ENCODE peak calls at places on chromosomes 6 and 20, in eight cellular contexts. One of them, this sample, is unnamed. For H3K36me3, the result is how much of the 10 kb centered on the place peaks cover.

GRCh38 chr20:37102571-37102970 is 6.8 kb upstream of the RBL1 start:
- DNase-seq in sigmoid colon: no peak
- DNase-seq in brain microvascular endothelial cell: no peak
- DNase-seq in left ventricle myocardium inferior: no peak
- DNase-seq in naive thymus-derived CD4-positive, alpha-beta T cell: no peak
- DNase-seq in uterus: no peak
- DNase-seq in endodermal cell: no peak
- DNase-seq in fibroblast of lung: no peak
- DNase-seq in this sample: no peak

GRCh38 chr6:25446815-25447569 is 167.8 kb downstream of the CARMIL1 start:
- DNase-seq in sigmoid colon: no peak
- DNase-seq in brain microvascular endothelial cell: no peak
- DNase-seq in left ventricle myocardium inferior: no peak
- DNase-seq in naive thymus-derived CD4-positive, alpha-beta T cell: no peak
- DNase-seq in uterus: no peak
- DNase-seq in endodermal cell: no peak
- DNase-seq in fibroblast of lung: no peak
- DNase-seq in this sample: peak

GRCh38 chr6:41315203-41315602 is 20.2 kb upstream of the NCR2 start:
- DNase-seq in sigmoid colon: no peak
- DNase-seq in brain microvascular endothelial cell: no peak
- DNase-seq in left ventricle myocardium inferior: no peak
- DNase-seq in naive thymus-derived CD4-positive, alpha-beta T cell: no peak
- DNase-seq in uterus: no peak
- DNase-seq in endodermal cell: no peak
- DNase-seq in fibroblast of lung: no peak
- DNase-seq in this sample: no peak

GRCh38 chr6:37283786-37284185 is 25.8 kb upstream of the TMEM217 start:
- DNase-seq in sigmoid colon: peak
- DNase-seq in brain microvascular endothelial cell: no peak
- DNase-seq in left ventricle myocardium inferior: peak
- DNase-seq in naive thymus-derived CD4-positive, alpha-beta T cell: no peak
- DNase-seq in uterus: peak
- DNase-seq in endodermal cell: no peak
- DNase-seq in fibroblast of lung: peak
- DNase-seq in this sample: no peak

GRCh38 chr6:40881501-40881900 is 157.5 kb downstream of the UNC5CL start:
- DNase-seq in sigmoid colon: no peak
- DNase-seq in brain microvascular endothelial cell: no peak
- DNase-seq in left ventricle myocardium inferior: no peak
- DNase-seq in naive thymus-derived CD4-positive, alpha-beta T cell: no peak
- DNase-seq in uterus: no peak
- DNase-seq in endodermal cell: no peak
- DNase-seq in fibroblast of lung: no peak
- DNase-seq in this sample: no peak

GRCh38 chr6:155132617-155133016 is 131.2 kb upstream of the CLDN20 start:
- DNase-seq in sigmoid colon: no peak
- DNase-seq in brain microvascular endothelial cell: no peak
- DNase-seq in left ventricle myocardium inferior: no peak
- DNase-seq in naive thymus-derived CD4-positive, alpha-beta T cell: no peak
- DNase-seq in uterus: no peak
- DNase-seq in endodermal cell: no peak
- DNase-seq in fibroblast of lung: no peak
- DNase-seq in this sample: no peak

GRCh38 chr6:156564128-156564806 is 212.9 kb upstream of the ARID1B start:
- DNase-seq in sigmoid colon: peak
- DNase-seq in brain microvascular endothelial cell: peak
- DNase-seq in left ventricle myocardium inferior: peak
- DNase-seq in naive thymus-derived CD4-positive, alpha-beta T cell: peak
- DNase-seq in uterus: peak
- DNase-seq in endodermal cell: peak
- DNase-seq in fibroblast of lung: peak
- DNase-seq in this sample: peak

GRCh38 chr6:28134015-28134414 is 7.7 kb upstream of the ZKSCAN8 start:
- DNase-seq in sigmoid colon: no peak
- DNase-seq in brain microvascular endothelial cell: peak
- DNase-seq in left ventricle myocardium inferior: no peak
- DNase-seq in naive thymus-derived CD4-positive, alpha-beta T cell: peak
- DNase-seq in uterus: no peak
- DNase-seq in endodermal cell: peak
- DNase-seq in fibroblast of lung: peak
- DNase-seq in this sample: peak

GRCh38 chr6:47203266-47203967 is 106.3 kb downstream of the TNFRSF21 start:
- DNase-seq in sigmoid colon: no peak
- DNase-seq in brain microvascular endothelial cell: no peak
- DNase-seq in left ventricle myocardium inferior: no peak
- DNase-seq in naive thymus-derived CD4-positive, alpha-beta T cell: peak
- DNase-seq in uterus: no peak
- DNase-seq in endodermal cell: no peak
- DNase-seq in fibroblast of lung: no peak
- DNase-seq in this sample: no peak

GRCh38 chr6:163187606-163188005 is 226.9 kb upstream of the QKI start:
- DNase-seq in sigmoid colon: no peak
- DNase-seq in brain microvascular endothelial cell: no peak
- DNase-seq in left ventricle myocardium inferior: no peak
- DNase-seq in naive thymus-derived CD4-positive, alpha-beta T cell: no peak
- DNase-seq in uterus: no peak
- DNase-seq in endodermal cell: no peak
- DNase-seq in fibroblast of lung: no peak
- DNase-seq in this sample: no peak

GRCh38 chr20:61556116-61556515 is 304.1 kb downstream of the CDH4 start:
- DNase-seq in sigmoid colon: no peak
- DNase-seq in brain microvascular endothelial cell: peak
- DNase-seq in left ventricle myocardium inferior: no peak
- DNase-seq in naive thymus-derived CD4-positive, alpha-beta T cell: no peak
- DNase-seq in uterus: no peak
- DNase-seq in endodermal cell: no peak
- DNase-seq in fibroblast of lung: peak
- DNase-seq in this sample: peak

DNA sequence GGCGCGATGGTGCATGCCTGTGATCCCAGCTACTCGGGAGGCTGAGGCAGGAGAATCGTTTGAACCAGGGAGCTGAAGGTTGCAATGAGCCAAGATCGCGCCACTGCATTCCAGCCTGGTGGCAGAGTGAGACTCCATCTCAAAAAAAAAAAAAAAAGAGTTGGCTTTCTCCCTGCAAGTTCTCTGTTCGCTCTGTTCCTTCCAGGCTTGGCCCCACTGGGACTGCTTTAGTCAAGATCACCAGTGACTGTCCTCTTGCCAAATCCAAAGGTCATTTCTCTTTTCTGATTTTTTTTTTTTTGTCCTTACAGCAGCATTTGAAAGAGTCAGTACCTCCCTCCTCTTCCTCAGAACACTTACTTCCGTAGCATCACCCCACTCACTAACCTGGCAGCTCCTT is 10.8 kb upstream of the GNRH2 start:
- DNase-seq in sigmoid colon: no peak
- DNase-seq in brain microvascular endothelial cell: no peak
- DNase-seq in left ventricle myocardium inferior: no peak
- DNase-seq in naive thymus-derived CD4-positive, alpha-beta T cell: no peak
- DNase-seq in uterus: no peak
- DNase-seq in endodermal cell: no peak
- DNase-seq in fibroblast of lung: no peak
- DNase-seq in this sample: no peak
- H3K36me3 ChIP-seq in sigmoid colon: under half
- H3K36me3 ChIP-seq in brain microvascular endothelial cell: half or more
- H3K36me3 ChIP-seq in left ventricle myocardium inferior: half or more
- H3K36me3 ChIP-seq in naive thymus-derived CD4-positive, alpha-beta T cell: under half
- H3K36me3 ChIP-seq in uterus: under half
- H3K36me3 ChIP-seq in endodermal cell: half or more
- H3K36me3 ChIP-seq in fibroblast of lung: under half
- H3K36me3 ChIP-seq in this sample: under half

DNA sequence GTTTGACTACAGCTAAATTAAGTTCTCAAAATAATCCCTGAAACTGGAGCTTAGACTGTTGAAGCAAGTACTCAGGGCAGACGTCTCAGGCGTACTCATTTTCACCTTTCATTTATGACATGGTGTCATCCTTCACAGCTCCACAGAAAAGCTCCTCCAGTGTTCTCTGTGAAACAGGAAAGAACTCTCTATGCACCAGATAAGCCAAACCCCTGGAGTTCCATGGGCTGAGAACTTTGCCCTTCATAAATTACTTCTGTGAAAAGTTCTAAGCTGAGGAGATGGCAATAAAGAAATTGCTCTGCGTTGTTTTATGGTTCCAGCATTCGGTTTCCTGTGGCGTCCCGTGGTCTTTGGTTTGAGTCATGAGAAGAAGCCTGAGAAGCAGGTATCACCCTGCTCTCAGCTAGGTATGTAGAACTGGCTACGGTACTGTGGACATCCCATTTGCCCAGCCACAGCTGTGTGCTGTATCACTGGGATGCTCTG is 20.2 kb upstream of the RREB1 start:
- DNase-seq in sigmoid colon: no peak
- DNase-seq in brain microvascular endothelial cell: no peak
- DNase-seq in left ventricle myocardium inferior: no peak
- DNase-seq in naive thymus-derived CD4-positive, alpha-beta T cell: peak
- DNase-seq in uterus: no peak
- DNase-seq in endodermal cell: no peak
- DNase-seq in fibroblast of lung: no peak
- DNase-seq in this sample: no peak
- H3K36me3 ChIP-seq in sigmoid colon: under half
- H3K36me3 ChIP-seq in brain microvascular endothelial cell: under half
- H3K36me3 ChIP-seq in left ventricle myocardium inferior: under half
- H3K36me3 ChIP-seq in naive thymus-derived CD4-positive, alpha-beta T cell: under half
- H3K36me3 ChIP-seq in uterus: under half
- H3K36me3 ChIP-seq in endodermal cell: under half
- H3K36me3 ChIP-seq in fibroblast of lung: under half
- H3K36me3 ChIP-seq in this sample: under half

DNA sequence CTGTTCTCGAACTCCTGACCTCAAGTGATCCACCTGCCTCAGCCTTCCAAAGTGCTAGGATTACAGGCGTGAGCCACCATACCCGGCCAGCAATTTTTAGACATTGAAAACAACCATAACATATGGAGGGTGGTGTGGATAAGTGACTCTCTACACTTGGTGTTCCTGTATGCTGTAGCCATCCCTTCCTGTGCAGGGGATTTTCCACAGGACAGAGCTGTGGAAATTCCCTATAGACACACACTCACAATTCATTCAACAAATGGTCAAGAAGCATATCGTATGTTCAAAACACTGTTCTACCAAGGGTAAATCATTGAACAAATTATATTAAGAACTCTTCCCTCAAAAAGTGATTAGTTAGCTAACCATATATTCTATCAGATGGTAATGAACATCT is 6.3 kb downstream of the BTN2A1 start:
- DNase-seq in sigmoid colon: no peak
- DNase-seq in brain microvascular endothelial cell: no peak
- DNase-seq in left ventricle myocardium inferior: no peak
- DNase-seq in naive thymus-derived CD4-positive, alpha-beta T cell: no peak
- DNase-seq in uterus: no peak
- DNase-seq in endodermal cell: no peak
- DNase-seq in fibroblast of lung: no peak
- DNase-seq in this sample: no peak
- H3K36me3 ChIP-seq in sigmoid colon: half or more
- H3K36me3 ChIP-seq in brain microvascular endothelial cell: half or more
- H3K36me3 ChIP-seq in left ventricle myocardium inferior: half or more
- H3K36me3 ChIP-seq in naive thymus-derived CD4-positive, alpha-beta T cell: under half
- H3K36me3 ChIP-seq in uterus: under half
- H3K36me3 ChIP-seq in endodermal cell: half or more
- H3K36me3 ChIP-seq in fibroblast of lung: under half
- H3K36me3 ChIP-seq in this sample: half or more

GRCh38 chr20:63664143-63664851 is 6.2 kb downstream of the RTEL1 start:
- DNase-seq in sigmoid colon: no peak
- DNase-seq in brain microvascular endothelial cell: no peak
- DNase-seq in left ventricle myocardium inferior: no peak
- DNase-seq in naive thymus-derived CD4-positive, alpha-beta T cell: no peak
- DNase-seq in uterus: no peak
- DNase-seq in endodermal cell: no peak
- DNase-seq in fibroblast of lung: no peak
- DNase-seq in this sample: no peak
- H3K36me3 ChIP-seq in sigmoid colon: under half
- H3K36me3 ChIP-seq in brain microvascular endothelial cell: under half
- H3K36me3 ChIP-seq in left ventricle myocardium inferior: half or more
- H3K36me3 ChIP-seq in naive thymus-derived CD4-positive, alpha-beta T cell: under half
- H3K36me3 ChIP-seq in uterus: under half
- H3K36me3 ChIP-seq in endodermal cell: under half
- H3K36me3 ChIP-seq in fibroblast of lung: under half
- H3K36me3 ChIP-seq in this sample: half or more

GRCh38 chr6:144834426-144835038 is 549.4 kb downstream of the UTRN start:
- DNase-seq in sigmoid colon: no peak
- DNase-seq in brain microvascular endothelial cell: no peak
- DNase-seq in left ventricle myocardium inferior: no peak
- DNase-seq in naive thymus-derived CD4-positive, alpha-beta T cell: no peak
- DNase-seq in uterus: no peak
- DNase-seq in endodermal cell: no peak
- DNase-seq in fibroblast of lung: no peak
- DNase-seq in this sample: no peak

GRCh38 chr6:144840619-144841018 is 555.5 kb downstream of the UTRN start:
- DNase-seq in sigmoid colon: no peak
- DNase-seq in brain microvascular endothelial cell: no peak
- DNase-seq in left ventricle myocardium inferior: no peak
- DNase-seq in naive thymus-derived CD4-positive, alpha-beta T cell: no peak
- DNase-seq in uterus: no peak
- DNase-seq in endodermal cell: no peak
- DNase-seq in fibroblast of lung: no peak
- DNase-seq in this sample: no peak

DNA sequence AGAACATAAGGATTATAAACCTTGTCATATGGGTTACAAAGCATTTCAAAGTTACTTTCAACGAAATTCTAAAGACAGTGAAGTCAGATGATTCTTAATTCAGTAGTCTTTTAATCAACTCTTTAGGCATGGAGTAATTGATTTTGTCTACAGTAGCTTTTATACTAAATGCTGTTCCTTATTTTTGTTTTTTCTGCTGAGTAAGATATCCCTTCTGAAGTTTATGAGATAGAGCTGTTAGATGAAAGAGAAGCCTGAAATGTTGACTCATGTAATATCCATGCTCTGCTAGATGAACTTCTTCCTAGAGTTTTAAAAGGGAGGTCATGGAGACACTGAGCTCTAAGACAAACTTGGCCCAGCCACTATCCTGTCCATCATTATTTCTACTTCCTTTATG is 550.2 kb downstream of the UTRN start:
- DNase-seq in sigmoid colon: no peak
- DNase-seq in brain microvascular endothelial cell: no peak
- DNase-seq in left ventricle myocardium inferior: no peak
- DNase-seq in naive thymus-derived CD4-positive, alpha-beta T cell: no peak
- DNase-seq in uterus: no peak
- DNase-seq in endodermal cell: no peak
- DNase-seq in fibroblast of lung: no peak
- DNase-seq in this sample: no peak
- H3K36me3 ChIP-seq in sigmoid colon: under half
- H3K36me3 ChIP-seq in brain microvascular endothelial cell: under half
- H3K36me3 ChIP-seq in left ventricle myocardium inferior: half or more
- H3K36me3 ChIP-seq in naive thymus-derived CD4-positive, alpha-beta T cell: under half
- H3K36me3 ChIP-seq in uterus: under half
- H3K36me3 ChIP-seq in endodermal cell: half or more
- H3K36me3 ChIP-seq in fibroblast of lung: under half
- H3K36me3 ChIP-seq in this sample: under half

This sample was measured in osteoblast.